ENCODE peak calls at places on chromosomes 5 and 9, in five cellular contexts. C is K562, X is H1, M is GM12891, G is HepG2. V is an unnamed sample.

GRCh38 chr5:83126501-83126900 is 49.2 kb downstream of the XRCC4 start:
- DNase-seq in G (no peak), X (no peak), C (no peak), M (no peak), V (no peak)

GRCh38 chr9:127308559-127309429 is 44.2 kb downstream of the GARNL3 start:
- DNase-seq in G (peak), C (no peak), M (no peak), X (no peak), V (no peak)

GRCh38 chr5:168357881-168358280 is 66.4 kb downstream of the WWC1 start:
- DNase-seq in G (no peak), X (no peak), M (no peak), C (no peak), V (no peak)

GRCh38 chr5:102826629-102827028 is 71.5 kb downstream of the PAM start:
- DNase-seq in C (no peak), G (no peak), M (no peak), X (no peak), V (no peak)

GRCh38 chr9:134759001-134759607 is 117.5 kb downstream of the COL5A1 start:
- DNase-seq in M (no peak), G (no peak), C (no peak), X (no peak), V (no peak)

GRCh38 chr5:179368806-179369529 is 23.7 kb upstream of the ADAMTS2 start:
- DNase-seq in G (no peak), X (no peak), C (no peak), M (no peak), V (no peak)

GRCh38 chr5:18113724-18114123 is 479.5 kb downstream of the TAF11L14 start:
- DNase-seq in C (no peak), G (no peak), X (no peak), M (no peak), V (no peak)

GRCh38 chr9:93316726-93317494 is 133.0 kb downstream of the WNK2 start:
- DNase-seq in X (no peak), C (no peak), M (no peak), G (no peak), V (no peak)

GRCh38 chr5:43771611-43772031 is 168.6 kb downstream of the NNT start:
- DNase-seq in M (no peak), G (no peak), C (no peak), X (no peak), V (no peak)

GRCh38 chr5:139473105-139473504 is 2.3 kb downstream of the SMIM33 start:
- DNase-seq in X (peak), G (no peak), C (no peak), M (no peak), V (no peak)

GRCh38 chr5:170403675-170404074 is 14.5 kb upstream of the KCNMB1 start:
- DNase-seq in C (no peak), M (no peak), G (no peak), X (no peak), V (no peak)

GRCh38 chr9:110769667-110770066 is 101.1 kb downstream of the MUSK start:
- DNase-seq in G (no peak), C (no peak), X (no peak), M (no peak), V (no peak)

GRCh38 chr5:172123269-172123692 is 64.7 kb downstream of the STK10 start:
- DNase-seq in C (peak), M (no peak), G (peak), X (no peak), V (no peak)

GRCh38 chr5:179819296-179820126 is 1.2 kb upstream of the SQSTM1 start:
- DNase-seq in G (peak), X (no peak), M (no peak), C (peak), V (no peak)

GRCh38 chr9:87516931-87517300 is 19.2 kb downstream of the DAPK1 start:
- DNase-seq in G (no peak), M (no peak), X (no peak), C (no peak), V (no peak)

GRCh38 chr9:87517732-87518131 is 20.1 kb downstream of the DAPK1 start:
- DNase-seq in X (no peak), G (no peak), M (no peak), C (no peak), V (no peak)

GRCh38 chr9:87519415-87519989 is 21.8 kb downstream of the DAPK1 start:
- DNase-seq in C (no peak), G (no peak), M (no peak), X (no peak), V (no peak)

GRCh38 chr9:87520172-87520683 is 22.6 kb downstream of the DAPK1 start:
- DNase-seq in X (no peak), G (no peak), C (no peak), M (no peak), V (no peak)

DNA sequence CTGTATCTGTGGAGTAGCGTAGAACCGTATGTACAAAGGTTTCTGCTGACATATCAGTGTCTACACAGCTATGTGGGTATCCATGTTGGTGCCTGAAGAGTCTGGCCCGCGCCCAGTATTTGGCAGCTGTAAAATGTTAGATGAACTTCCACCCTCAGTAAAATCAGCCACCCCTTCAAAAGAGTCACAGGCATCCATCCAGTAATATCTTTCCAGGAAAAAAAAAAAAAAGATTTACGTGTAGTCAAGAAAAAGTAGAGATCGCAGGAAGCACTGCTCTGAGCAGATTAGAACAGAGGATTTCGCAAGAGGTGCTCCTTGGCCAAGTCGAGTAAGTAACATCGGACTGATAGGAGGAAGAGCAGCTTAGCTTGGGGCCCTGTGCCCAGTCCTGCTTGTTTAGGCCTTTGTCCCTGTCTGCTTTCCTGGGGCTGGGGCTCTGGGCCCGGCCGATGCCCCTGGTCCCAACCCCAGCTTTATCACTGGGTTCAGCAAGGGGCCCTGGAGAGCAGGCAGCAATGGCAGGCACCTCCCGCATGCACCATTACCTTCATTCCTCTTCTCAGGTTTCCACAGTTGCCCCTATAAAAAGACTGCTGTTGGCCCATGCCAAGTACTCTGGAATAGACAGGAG is 21.2 kb downstream of the DAPK1 start:
- DNase-seq in G (no peak), X (no peak), M (no peak), C (peak), V (no peak)
- TF ChIP-seq TAF1 in G (no peak), X (no peak), M (no peak), C (no peak), V (no peak)

GRCh38 chr5:15499528-15500325 is at the start of gene FBXL7:
- DNase-seq in G (peak), C (no peak), M (peak), X (peak), V (no peak)
- TF ChIP-seq POLR2A in G (no peak), C (no peak), M (no peak), X (no peak), V (no peak)

GRCh38 chr9:12784461-12785250 is 9.8 kb downstream of the LURAP1L start:
- DNase-seq in G (peak), X (no peak), C (no peak), M (no peak), V (no peak)
- TF ChIP-seq POLR2AphosphoS5 in G (no peak), X (no peak), C (no peak), M (no peak), V (no peak)

DNA sequence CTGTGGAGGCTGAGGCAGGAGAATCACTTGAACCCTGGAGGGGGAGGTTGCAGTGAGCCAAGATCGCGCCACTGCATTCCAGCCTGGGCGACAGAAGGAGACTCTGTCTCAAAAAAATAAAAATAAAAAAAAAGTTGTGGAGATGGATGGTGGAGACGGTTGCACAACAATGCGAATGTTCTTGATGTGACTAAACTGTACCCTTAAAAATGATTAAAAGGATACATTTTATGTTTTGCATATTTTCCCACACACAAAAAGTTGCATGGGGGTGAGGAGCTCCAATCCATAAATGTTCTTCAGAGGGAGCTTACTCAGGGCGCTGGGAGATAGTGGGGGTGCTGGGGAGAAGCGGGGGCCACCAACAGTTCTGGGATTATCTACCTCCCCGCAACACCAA is 43.8 kb upstream of the CDKN2AIPNL start:
- DNase-seq in G (no peak), M (no peak), X (no peak), C (no peak), V (no peak)
- TF ChIP-seq TAF1 in G (no peak), M (no peak), X (no peak), C (no peak), V (no peak)

DNA sequence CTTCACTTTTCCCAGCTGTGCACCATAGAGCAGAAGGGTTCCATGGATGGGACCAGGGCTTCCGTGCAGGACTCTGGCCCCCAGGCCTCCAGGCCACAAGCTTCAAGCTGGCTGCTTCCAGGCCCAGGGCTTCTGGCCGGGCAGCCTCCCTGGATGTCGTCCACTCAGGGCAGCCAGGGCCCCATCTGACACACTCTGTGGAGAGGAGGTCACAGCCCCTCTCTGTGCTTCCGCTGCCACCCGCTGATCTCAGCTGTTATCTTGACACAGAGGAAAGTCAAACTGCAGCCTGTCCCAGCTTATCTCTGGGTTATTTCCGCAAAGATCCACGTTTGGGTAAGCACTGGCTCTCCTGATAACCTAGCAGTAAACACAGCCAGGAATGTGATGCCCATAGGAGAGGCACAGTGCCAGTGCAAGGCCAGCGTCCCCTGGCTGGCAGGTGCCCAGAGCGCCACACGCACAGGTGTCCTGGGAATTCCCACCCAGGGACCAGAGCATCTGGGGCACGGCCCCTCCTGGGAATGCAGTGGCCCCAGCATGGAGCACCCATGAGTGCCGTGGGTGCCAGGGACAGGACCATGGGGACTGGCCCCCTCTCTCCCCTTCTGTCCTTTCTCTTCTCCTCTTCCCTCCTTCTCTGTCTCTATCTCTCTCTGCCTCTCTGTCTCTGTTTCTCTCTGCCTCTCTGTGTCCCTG is 15.6 kb upstream of the SLC6A19 start:
- DNase-seq in M (no peak), G (peak), C (peak), X (no peak), V (no peak)
- TF ChIP-seq POLR2A in M (no peak), G (peak), C (no peak), X (no peak), V (no peak)

GRCh38 chr5:142715291-142715690 is 29.4 kb upstream of the FGF1 start:
- DNase-seq in M (no peak), X (no peak), G (no peak), C (no peak), V (no peak)

GRCh38 chr5:142717582-142718215 is 31.8 kb upstream of the FGF1 start:
- DNase-seq in X (no peak), M (no peak), C (no peak), G (peak), V (no peak)

GRCh38 chr5:142716963-142717362 is 31.1 kb upstream of the FGF1 start:
- DNase-seq in M (peak), C (no peak), X (no peak), G (peak), V (no peak)

DNA sequence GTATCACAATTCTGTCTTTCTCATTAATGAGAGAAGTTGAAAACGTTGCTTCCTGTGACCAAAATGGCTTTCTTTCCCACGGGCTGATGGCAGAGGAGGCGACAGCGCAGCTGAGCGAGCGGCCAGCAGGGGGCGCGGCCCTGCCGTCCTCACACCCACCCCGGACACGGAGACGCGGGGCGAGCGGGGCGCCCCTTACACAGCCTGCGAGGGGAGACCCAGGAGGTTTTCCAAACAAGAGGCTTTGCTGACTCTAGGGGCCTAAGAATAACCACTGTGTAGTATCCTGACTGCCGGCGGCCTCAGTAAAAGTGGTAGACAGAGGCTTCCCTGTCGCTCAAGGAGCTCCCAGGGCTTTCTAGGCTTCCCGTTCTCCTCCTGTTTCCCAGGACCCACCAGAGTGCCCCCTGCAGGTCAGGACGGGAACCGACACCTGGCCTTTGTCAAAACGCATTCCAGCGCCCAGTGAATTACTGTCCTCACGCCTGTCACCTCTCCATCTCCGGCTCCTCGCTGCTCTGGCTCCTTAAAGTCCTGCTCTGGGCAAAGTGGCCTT is 27.3 kb upstream of the FGF1 start:
- DNase-seq in M (peak), X (peak), G (peak), C (peak), V (peak)
- TF ChIP-seq POLR2AphosphoS5 in M (no peak), X (peak), G (no peak), C (no peak), V (no peak)

GRCh38 chr5:51201024-51201423 is 182.2 kb upstream of the ISL1 start:
- DNase-seq in G (no peak), X (no peak), M (no peak), C (no peak), V (no peak)
- TF ChIP-seq TAF1 in G (no peak), X (no peak), M (no peak), C (no peak), V (no peak)

V was measured in GM12892.